ENCODE peak calls at places on chromosomes 3 and 15, in ten cellular contexts. E, Q, U, F, L, G, J, V, Z and A are unnamed samples.

GRCh38 chr15:91921188-91921820 is 67.8 kb downstream of the SLCO3A1 start:
- DNase-seq in E (peak), Q (peak), U (peak), F (no peak), L (no peak), G (no peak), J (no peak), V (no peak), Z (no peak), A (no peak)

GRCh38 chr15:97718509-97718908 is 242.0 kb upstream of the ARRDC4 start:
- DNase-seq in E (no peak), Q (no peak), U (no peak), F (no peak), L (no peak), G (no peak), J (no peak), V (no peak), Z (no peak), A (no peak)

GRCh38 chr15:70127797-70128756 is 30.4 kb upstream of the TLE3 start:
- DNase-seq in E (peak), Q (no peak), U (peak), F (no peak), L (no peak), G (no peak), J (no peak), V (no peak), Z (no peak), A (no peak)

GRCh38 chr15:78565951-78566774 is 843 bp downstream of the CHRNA5 start:
- DNase-seq in E (peak), Q (peak), U (peak), F (no peak), L (no peak), G (peak), J (no peak), V (no peak), Z (peak), A (no peak)

GRCh38 chr3:53350652-53351051 is 3.3 kb upstream of the DCP1A start:
- DNase-seq in E (peak), Q (no peak), U (no peak), F (no peak), L (peak), G (no peak), J (no peak), V (no peak), Z (no peak), A (no peak)

GRCh38 chr3:16437640-16438039 is 75.9 kb downstream of the RFTN1 start:
- DNase-seq in E (no peak), Q (no peak), U (no peak), F (no peak), L (no peak), G (no peak), J (no peak), V (no peak), Z (no peak), A (no peak)

GRCh38 chr3:20747736-20748135 is 561.7 kb upstream of the SGO1 start:
- DNase-seq in E (no peak), Q (peak), U (no peak), F (no peak), L (no peak), G (no peak), J (no peak), V (no peak), Z (no peak), A (no peak)

GRCh38 chr3:81419196-81419595 is 342.2 kb downstream of the GBE1 start:
- DNase-seq in E (peak), Q (no peak), U (no peak), F (no peak), L (no peak), G (no peak), J (no peak), V (no peak), Z (no peak), A (peak)

GRCh38 chr3:196254376-196255283 is 32.9 kb downstream of the PCYT1A start:
- DNase-seq in E (no peak), Q (no peak), U (no peak), F (no peak), L (no peak), G (no peak), J (no peak), V (no peak), Z (no peak), A (no peak)

GRCh38 chr3:14256561-14257342 is 78.1 kb downstream of the LSM3 start:
- DNase-seq in E (no peak), Q (no peak), U (peak), F (peak), L (no peak), G (peak), J (no peak), V (no peak), Z (no peak), A (no peak)

GRCh38 chr15:64749999-64750657 is 25.3 kb downstream of the RBPMS2 start:
- DNase-seq in E (peak), Q (peak), U (no peak), F (no peak), L (peak), G (no peak), J (no peak), V (no peak), Z (peak), A (no peak)

GRCh38 chr3:76502076-76502475 is 537.8 kb upstream of the ROBO2 start:
- DNase-seq in E (no peak), Q (no peak), U (no peak), F (no peak), L (no peak), G (no peak), J (no peak), V (no peak), Z (no peak), A (no peak)

GRCh38 chr3:192207239-192207638 is 520.1 kb downstream of the FGF12 start:
- DNase-seq in E (no peak), Q (no peak), U (no peak), F (no peak), L (no peak), G (no peak), J (no peak), V (no peak), Z (no peak), A (no peak)

GRCh38 chr3:72041531-72041930 is 256.6 kb upstream of the PROK2 start:
- DNase-seq in E (peak), Q (no peak), U (no peak), F (peak), L (no peak), G (no peak), J (no peak), V (no peak), Z (no peak), A (no peak)

GRCh38 chr3:59320080-59320479 is 270.3 kb upstream of the CFAP20DC start:
- DNase-seq in E (no peak), Q (no peak), U (no peak), F (peak), L (no peak), G (peak), J (no peak), V (no peak), Z (no peak), A (peak)

GRCh38 chr15:73997986-73998385 is 3.5 kb downstream of the PML start:
- DNase-seq in E (no peak), Q (no peak), U (peak), F (no peak), L (no peak), G (no peak), J (no peak), V (no peak), Z (no peak), A (no peak)

GRCh38 chr15:46577767-46578166 is 942.9 kb downstream of the SQOR start:
- DNase-seq in E (no peak), Q (no peak), U (no peak), F (no peak), L (no peak), G (no peak), J (no peak), V (no peak), Z (no peak), A (no peak)

GRCh38 chr3:42562047-42562907 is 19.5 kb downstream of the SEC22C start:
- DNase-seq in E (peak), Q (no peak), U (no peak), F (no peak), L (no peak), G (no peak), J (no peak), V (no peak), Z (no peak), A (no peak)

GRCh38 chr15:75720787-75721461 is 8.3 kb upstream of the CSPG4 start:
- DNase-seq in E (peak), Q (no peak), U (peak), F (peak), L (no peak), G (peak), J (no peak), V (no peak), Z (peak), A (peak)

GRCh38 chr3:87025636-87026035 is 34.7 kb upstream of the VGLL3 start:
- DNase-seq in E (peak), Q (no peak), U (no peak), F (no peak), L (no peak), G (no peak), J (no peak), V (no peak), Z (no peak), A (no peak)

GRCh38 chr3:177749836-177750235 is 552.6 kb upstream of the TBL1XR1 start:
- DNase-seq in E (no peak), Q (no peak), U (peak), F (no peak), L (no peak), G (no peak), J (no peak), V (no peak), Z (no peak), A (no peak)

GRCh38 chr15:57306305-57306943 is 69.9 kb upstream of the CGNL1 start:
- DNase-seq in E (peak), Q (peak), U (peak), F (peak), L (peak), G (peak), J (peak), V (peak), Z (peak), A (peak)

GRCh38 chr3:5376761-5377160 is 189.3 kb downstream of the EDEM1 start:
- DNase-seq in E (no peak), Q (no peak), U (no peak), F (peak), L (no peak), G (peak), J (no peak), V (no peak), Z (no peak), A (peak)

GRCh38 chr15:34693053-34693744 is 61.6 kb downstream of the GJD2 start:
- DNase-seq in E (peak), Q (no peak), U (peak), F (no peak), L (no peak), G (no peak), J (no peak), V (no peak), Z (no peak), A (no peak)

GRCh38 chr15:86877171-86877631 is 797.5 kb downstream of the AGBL1 start:
- DNase-seq in E (no peak), Q (no peak), U (peak), F (no peak), L (no peak), G (no peak), J (no peak), V (no peak), Z (no peak), A (no peak)

GRCh38 chr15:85646538-85647091 is 148.1 kb downstream of the KLHL25 start:
- DNase-seq in E (peak), Q (no peak), U (peak), F (no peak), L (no peak), G (no peak), J (peak), V (no peak), Z (no peak), A (no peak)

GRCh38 chr3:57007513-57008415 is 52.7 kb upstream of the SPATA12 start:
- DNase-seq in E (peak), Q (peak), U (peak), F (peak), L (no peak), G (no peak), J (no peak), V (no peak), Z (peak), A (no peak)